ENCODE peak calls at places on chromosomes 16 and 17, in four cellular contexts. X is NCI-H345, F is AG08395, U is hypothalamus. R is an unnamed sample.
A peak's percentile ranks its signal among the peaks of the same experiment; 100 is the strongest.

GRCh38 chr17:66373944-66374817 is 71.8 kb downstream of the PRKCA start:
- DNase-seq in X (peak; percentile 51), F (no peak), U (peak; percentile 30), R (no peak)

GRCh38 chr17:8004899-8005298 is 2.5 kb downstream of the GUCY2D start:
- DNase-seq in X (no peak), F (peak; percentile 30), U (no peak), R (no peak)

GRCh38 chr17:71983828-71984227 is 137.0 kb upstream of the SOX9 start:
- DNase-seq in X (no peak), F (no peak), U (no peak), R (no peak)

GRCh38 chr16:49720225-49720624 is 135.7 kb downstream of the ZNF423 start:
- DNase-seq in X (no peak), F (no peak), U (no peak), R (no peak)

GRCh38 chr17:28532063-28532960 is 20.1 kb downstream of the UNC119 start:
- DNase-seq in X (no peak), F (no peak), U (no peak), R (no peak)

GRCh38 chr16:71637398-71637797 is 11.4 kb downstream of the MARVELD3 start:
- DNase-seq in X (no peak), F (peak; percentile 49), U (no peak), R (no peak)

GRCh38 chr17:2595736-2596135 is 2.3 kb downstream of the PAFAH1B1 start:
- DNase-seq in X (no peak), F (no peak), U (no peak), R (no peak)

GRCh38 chr17:81028506-81028858 is 6.5 kb upstream of the BAIAP2 start:
- DNase-seq in X (no peak), F (no peak), U (no peak), R (no peak)

GRCh38 chr17:50931003-50931878 is 65.1 kb upstream of the TOB1 start:
- DNase-seq in X (peak; percentile 83), F (peak; percentile 84), U (peak; percentile 81), R (peak; percentile 87)

GRCh38 chr17:40518401-40519088 is 17.1 kb upstream of the TNS4 start:
- DNase-seq in X (no peak), F (no peak), U (no peak), R (no peak)

GRCh38 chr17:32516940-32517711 is 30.3 kb downstream of the CDK5R1 start:
- DNase-seq in X (peak; percentile 21), F (no peak), U (no peak), R (peak; percentile 15)

GRCh38 chr17:56505154-56505756 is 88.2 kb upstream of the NOG start:
- DNase-seq in X (no peak), F (no peak), U (no peak), R (no peak)

GRCh38 chr17:40671282-40671681 is 6.3 kb upstream of the KRT222 start:
- DNase-seq in X (no peak), F (no peak), U (no peak), R (no peak)

GRCh38 chr16:50684823-50685455 is 3.8 kb upstream of the SNX20 start:
- DNase-seq in X (no peak), F (no peak), U (no peak), R (no peak)

GRCh38 chr17:49473900-49474751 is 21.0 kb upstream of the NGFR start:
- DNase-seq in X (no peak), F (no peak), U (no peak), R (no peak)

GRCh38 chr16:3650631-3651265 is 3.7 kb upstream of the DNASE1 start:
- DNase-seq in X (no peak), F (no peak), U (no peak), R (no peak)